ENCODE peak calls at places on chromosomes 1 and 21, in seven cellular contexts. One of them, this sample, is unnamed.

GRCh38 chr1:150072959-150073358 is 5.4 kb downstream of the VPS45 start:
- DNase-seq in fibroblast of mammary gland: peak; percentile 45
- DNase-seq in RWPE2: no peak
- DNase-seq in stomach: no peak
- DNase-seq in NB4: peak; percentile 37
- DNase-seq in left ventricle myocardium inferior: no peak
- DNase-seq in cardiac muscle cell: peak; percentile 53
- DNase-seq in this sample: no peak

GRCh38 chr1:156766288-156767100 is 841 bp upstream of the PRCC start:
- DNase-seq in fibroblast of mammary gland: no peak
- DNase-seq in RWPE2: no peak
- DNase-seq in stomach: no peak
- DNase-seq in NB4: no peak
- DNase-seq in left ventricle myocardium inferior: no peak
- DNase-seq in cardiac muscle cell: no peak
- DNase-seq in this sample: no peak

GRCh38 chr1:203628997-203629508 is 2.4 kb downstream of the ATP2B4 start:
- DNase-seq in fibroblast of mammary gland: no peak
- DNase-seq in RWPE2: no peak
- DNase-seq in stomach: no peak
- DNase-seq in NB4: peak; percentile 55
- DNase-seq in left ventricle myocardium inferior: no peak
- DNase-seq in cardiac muscle cell: no peak
- DNase-seq in this sample: no peak

GRCh38 chr1:43165765-43166164 is 6.3 kb downstream of the EBNA1BP2 start:
- DNase-seq in fibroblast of mammary gland: no peak
- DNase-seq in RWPE2: no peak
- DNase-seq in stomach: no peak
- DNase-seq in NB4: no peak
- DNase-seq in left ventricle myocardium inferior: no peak
- DNase-seq in cardiac muscle cell: no peak
- DNase-seq in this sample: no peak

GRCh38 chr1:200359610-200360163 is 50.1 kb downstream of the ZNF281 start:
- DNase-seq in fibroblast of mammary gland: peak; percentile 78
- DNase-seq in RWPE2: no peak
- DNase-seq in stomach: no peak
- DNase-seq in NB4: peak; percentile 35
- DNase-seq in left ventricle myocardium inferior: no peak
- DNase-seq in cardiac muscle cell: peak; percentile 46
- DNase-seq in this sample: no peak

GRCh38 chr1:229121845-229122436 is 149.0 kb upstream of the RAB4A start:
- DNase-seq in fibroblast of mammary gland: no peak
- DNase-seq in RWPE2: no peak
- DNase-seq in stomach: no peak
- DNase-seq in NB4: peak; percentile 79
- DNase-seq in left ventricle myocardium inferior: no peak
- DNase-seq in cardiac muscle cell: no peak
- DNase-seq in this sample: no peak

GRCh38 chr1:40652979-40653378 is 12.5 kb downstream of the RIMS3 start:
- DNase-seq in fibroblast of mammary gland: no peak
- DNase-seq in RWPE2: no peak
- DNase-seq in stomach: no peak
- DNase-seq in NB4: no peak
- DNase-seq in left ventricle myocardium inferior: no peak
- DNase-seq in cardiac muscle cell: no peak
- DNase-seq in this sample: no peak

GRCh38 chr1:9651565-9652378 is at the start of gene PIK3CD:
- DNase-seq in fibroblast of mammary gland: peak; percentile 22
- DNase-seq in RWPE2: no peak
- DNase-seq in stomach: no peak
- DNase-seq in NB4: peak; percentile 76
- DNase-seq in left ventricle myocardium inferior: peak; percentile 27
- DNase-seq in cardiac muscle cell: peak; percentile 63
- DNase-seq in this sample: no peak

GRCh38 chr1:245401881-245402598 is 247.3 kb downstream of the KIF26B start:
- DNase-seq in fibroblast of mammary gland: no peak
- DNase-seq in RWPE2: no peak
- DNase-seq in stomach: no peak
- DNase-seq in NB4: no peak
- DNase-seq in left ventricle myocardium inferior: no peak
- DNase-seq in cardiac muscle cell: no peak
- DNase-seq in this sample: no peak

GRCh38 chr21:43585924-43586411 is 73.3 kb downstream of the HSF2BP start:
- DNase-seq in fibroblast of mammary gland: peak; percentile 99
- DNase-seq in RWPE2: peak; percentile 84
- DNase-seq in stomach: peak; percentile 79
- DNase-seq in NB4: peak; percentile 48
- DNase-seq in left ventricle myocardium inferior: no peak
- DNase-seq in cardiac muscle cell: peak; percentile 100
- DNase-seq in this sample: peak; percentile 98

GRCh38 chr1:32007591-32007940 is 6.1 kb upstream of the KHDRBS1 start:
- DNase-seq in fibroblast of mammary gland: no peak
- DNase-seq in RWPE2: no peak
- DNase-seq in stomach: no peak
- DNase-seq in NB4: no peak
- DNase-seq in left ventricle myocardium inferior: no peak
- DNase-seq in cardiac muscle cell: no peak
- DNase-seq in this sample: no peak

GRCh38 chr1:177741476-177741875 is 228.4 kb downstream of the SEC16B start:
- DNase-seq in fibroblast of mammary gland: no peak
- DNase-seq in RWPE2: no peak
- DNase-seq in stomach: no peak
- DNase-seq in NB4: no peak
- DNase-seq in left ventricle myocardium inferior: no peak
- DNase-seq in cardiac muscle cell: peak; percentile 2
- DNase-seq in this sample: no peak

GRCh38 chr1:200794506-200795065 is 55.9 kb downstream of the CAMSAP2 start:
- DNase-seq in fibroblast of mammary gland: peak; percentile 46
- DNase-seq in RWPE2: no peak
- DNase-seq in stomach: no peak
- DNase-seq in NB4: no peak
- DNase-seq in left ventricle myocardium inferior: no peak
- DNase-seq in cardiac muscle cell: no peak
- DNase-seq in this sample: no peak

GRCh38 chr1:116764466-116764896 is 10.3 kb downstream of the CD2 start:
- DNase-seq in fibroblast of mammary gland: no peak
- DNase-seq in RWPE2: no peak
- DNase-seq in stomach: no peak
- DNase-seq in NB4: no peak
- DNase-seq in left ventricle myocardium inferior: no peak
- DNase-seq in cardiac muscle cell: no peak
- DNase-seq in this sample: no peak

GRCh38 chr1:168224991-168225390 is 813 bp upstream of the SFT2D2 start:
- DNase-seq in fibroblast of mammary gland: no peak
- DNase-seq in RWPE2: no peak
- DNase-seq in stomach: no peak
- DNase-seq in NB4: peak; percentile 20
- DNase-seq in left ventricle myocardium inferior: no peak
- DNase-seq in cardiac muscle cell: no peak
- DNase-seq in this sample: no peak

GRCh38 chr1:240691521-240692338 is 79.8 kb upstream of the GREM2 start:
- DNase-seq in fibroblast of mammary gland: peak; percentile 75
- DNase-seq in RWPE2: no peak
- DNase-seq in stomach: peak; percentile 36
- DNase-seq in NB4: peak; percentile 11
- DNase-seq in left ventricle myocardium inferior: no peak
- DNase-seq in cardiac muscle cell: peak; percentile 9
- DNase-seq in this sample: peak; percentile 48

GRCh38 chr1:30569384-30569783 is 154.0 kb downstream of the MATN1 start:
- DNase-seq in fibroblast of mammary gland: no peak
- DNase-seq in RWPE2: no peak
- DNase-seq in stomach: no peak
- DNase-seq in NB4: no peak
- DNase-seq in left ventricle myocardium inferior: no peak
- DNase-seq in cardiac muscle cell: no peak
- DNase-seq in this sample: no peak

GRCh38 chr1:165954940-165955339 is 127.5 kb downstream of the UCK2 start:
- DNase-seq in fibroblast of mammary gland: peak; percentile 81
- DNase-seq in RWPE2: no peak
- DNase-seq in stomach: no peak
- DNase-seq in NB4: no peak
- DNase-seq in left ventricle myocardium inferior: no peak
- DNase-seq in cardiac muscle cell: peak; percentile 87
- DNase-seq in this sample: peak; percentile 93

GRCh38 chr1:64967381-64967780 is 1.0 kb upstream of the JAK1 start:
- DNase-seq in fibroblast of mammary gland: no peak
- DNase-seq in RWPE2: no peak
- DNase-seq in stomach: no peak
- DNase-seq in NB4: no peak
- DNase-seq in left ventricle myocardium inferior: no peak
- DNase-seq in cardiac muscle cell: no peak
- DNase-seq in this sample: no peak

GRCh38 chr21:10430007-10430406 is 91.4 kb upstream of the TPTE start:
- DNase-seq in fibroblast of mammary gland: no peak
- DNase-seq in RWPE2: no peak
- DNase-seq in stomach: no peak
- DNase-seq in NB4: no peak
- DNase-seq in left ventricle myocardium inferior: no peak
- DNase-seq in cardiac muscle cell: no peak
- DNase-seq in this sample: no peak

GRCh38 chr1:7506677-7507619 is 264.1 kb upstream of the VAMP3 start:
- DNase-seq in fibroblast of mammary gland: no peak
- DNase-seq in RWPE2: no peak
- DNase-seq in stomach: no peak
- DNase-seq in NB4: no peak
- DNase-seq in left ventricle myocardium inferior: no peak
- DNase-seq in cardiac muscle cell: no peak
- DNase-seq in this sample: no peak

GRCh38 chr1:175771301-175771700 is 27.9 kb upstream of the TNR start:
- DNase-seq in fibroblast of mammary gland: no peak
- DNase-seq in RWPE2: no peak
- DNase-seq in stomach: no peak
- DNase-seq in NB4: no peak
- DNase-seq in left ventricle myocardium inferior: no peak
- DNase-seq in cardiac muscle cell: no peak
- DNase-seq in this sample: no peak

GRCh38 chr1:46510998-46511365 is 21.3 kb downstream of the DMBX1 start:
- DNase-seq in fibroblast of mammary gland: no peak
- DNase-seq in RWPE2: no peak
- DNase-seq in stomach: no peak
- DNase-seq in NB4: no peak
- DNase-seq in left ventricle myocardium inferior: no peak
- DNase-seq in cardiac muscle cell: no peak
- DNase-seq in this sample: no peak

GRCh38 chr1:168320805-168321577 is 40.3 kb downstream of the TBX19 start:
- DNase-seq in fibroblast of mammary gland: peak; percentile 94
- DNase-seq in RWPE2: peak; percentile 62
- DNase-seq in stomach: no peak
- DNase-seq in NB4: no peak
- DNase-seq in left ventricle myocardium inferior: no peak
- DNase-seq in cardiac muscle cell: peak; percentile 92
- DNase-seq in this sample: peak; percentile 60

GRCh38 chr1:68010094-68010493 is 40.3 kb downstream of the DIRAS3 start:
- DNase-seq in fibroblast of mammary gland: peak; percentile 67
- DNase-seq in RWPE2: no peak
- DNase-seq in stomach: no peak
- DNase-seq in NB4: no peak
- DNase-seq in left ventricle myocardium inferior: no peak
- DNase-seq in cardiac muscle cell: peak; percentile 60
- DNase-seq in this sample: no peak
- TF ChIP-seq CTCF in fibroblast of mammary gland: peak; percentile 61
- TF ChIP-seq CTCF in RWPE2: peak; percentile 67
- TF ChIP-seq CTCF in stomach: peak; percentile 4
- TF ChIP-seq CTCF in NB4: no peak
- TF ChIP-seq CTCF in left ventricle myocardium inferior: peak; percentile 60
- TF ChIP-seq CTCF in cardiac muscle cell: peak; percentile 59
- TF ChIP-seq CTCF in this sample: peak; percentile 25

DNA sequence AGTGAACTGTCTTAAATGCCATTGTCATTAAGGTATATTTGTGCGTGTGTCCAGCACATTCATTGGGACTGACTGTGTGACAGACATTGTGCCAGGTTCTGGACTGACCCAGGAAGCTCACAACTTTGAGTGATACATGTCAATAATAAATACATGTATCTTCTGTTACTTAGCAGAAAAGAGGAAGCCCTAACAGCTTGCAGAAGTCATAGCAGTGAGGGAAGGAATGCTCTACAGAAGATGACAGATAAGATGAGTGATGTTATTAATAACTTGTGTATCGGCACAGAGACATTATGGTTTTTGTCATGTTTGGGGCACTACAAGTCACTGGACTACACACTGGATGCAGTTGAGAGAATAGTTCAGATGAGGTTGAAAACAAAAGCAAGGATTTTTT is 1.2 kb upstream of the SRSF11 start:
- DNase-seq in fibroblast of mammary gland: no peak
- DNase-seq in RWPE2: no peak
- DNase-seq in stomach: no peak
- DNase-seq in NB4: peak; percentile 65
- DNase-seq in left ventricle myocardium inferior: no peak
- DNase-seq in cardiac muscle cell: no peak
- DNase-seq in this sample: no peak
- H3K4me3 ChIP-seq in fibroblast of mammary gland: no peak overlapping the region
- H3K4me3 ChIP-seq in RWPE2: no peak overlapping the region
- H3K4me3 ChIP-seq in stomach: no peak overlapping the region
- H3K4me3 ChIP-seq in NB4: no peak overlapping the region
- H3K4me3 ChIP-seq in left ventricle myocardium inferior: no peak overlapping the region
- H3K4me3 ChIP-seq in cardiac muscle cell: no peak overlapping the region
- H3K4me3 ChIP-seq in this sample: no peak overlapping the region

DNA sequence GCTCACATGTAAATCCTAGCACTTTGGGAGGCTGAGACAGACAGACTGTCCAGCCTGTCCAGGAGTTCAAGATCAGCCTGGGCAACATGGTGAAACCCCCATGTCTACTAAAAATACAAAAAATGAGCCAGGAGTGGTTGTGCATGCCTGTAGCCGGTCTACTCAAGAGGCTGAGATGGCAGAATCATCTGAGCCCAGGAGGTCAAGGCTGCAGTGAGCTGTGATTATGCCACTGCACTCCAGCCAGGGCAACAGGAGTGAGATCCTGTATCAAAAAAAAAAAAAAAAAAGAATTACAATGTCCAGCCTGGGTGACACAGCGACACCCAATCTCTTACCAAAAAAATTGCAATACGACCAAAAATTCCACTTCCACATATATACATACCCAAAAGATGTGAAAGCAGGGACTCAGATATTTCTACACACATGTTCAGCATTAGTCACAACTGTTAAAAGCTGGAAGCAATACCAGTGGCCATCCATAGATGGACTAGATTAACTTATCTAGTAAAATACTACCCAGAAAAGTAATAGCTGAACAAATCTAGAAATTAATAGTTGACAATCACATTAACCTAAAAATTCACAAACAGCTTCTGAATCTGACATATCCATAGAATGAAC is 49.2 kb downstream of the ASH1L start:
- DNase-seq in fibroblast of mammary gland: peak; percentile 77
- DNase-seq in RWPE2: no peak
- DNase-seq in stomach: no peak
- DNase-seq in NB4: peak; percentile 15
- DNase-seq in left ventricle myocardium inferior: no peak
- DNase-seq in cardiac muscle cell: peak; percentile 38
- DNase-seq in this sample: peak; percentile 42
- TF ChIP-seq CTCF in fibroblast of mammary gland: peak; percentile 33
- TF ChIP-seq CTCF in RWPE2: no peak
- TF ChIP-seq CTCF in stomach: no peak
- TF ChIP-seq CTCF in NB4: no peak
- TF ChIP-seq CTCF in left ventricle myocardium inferior: no peak
- TF ChIP-seq CTCF in cardiac muscle cell: peak; percentile 3
- TF ChIP-seq CTCF in this sample: no peak

DNA sequence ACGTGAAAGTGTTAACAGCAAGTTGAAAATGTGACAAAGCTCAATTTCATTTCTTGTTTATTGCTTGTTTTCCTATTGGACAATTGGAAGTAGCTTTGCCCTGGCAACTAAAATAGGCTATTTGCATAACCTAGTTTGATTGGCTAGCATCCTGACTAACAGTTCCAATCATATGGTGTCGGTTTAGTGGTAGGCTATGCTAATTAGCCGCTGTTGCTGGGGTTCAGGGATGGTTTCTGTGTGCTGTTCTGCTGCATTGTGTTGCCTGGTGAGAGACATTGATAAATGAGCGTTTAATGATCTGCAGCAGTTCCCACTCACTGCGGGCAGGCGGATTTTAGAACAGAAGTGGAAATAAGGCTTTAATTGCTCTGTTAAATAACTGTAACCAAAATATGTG is 68.5 kb downstream of the DYRK1A start:
- DNase-seq in fibroblast of mammary gland: peak; percentile 98
- DNase-seq in RWPE2: no peak
- DNase-seq in stomach: no peak
- DNase-seq in NB4: peak; percentile 73
- DNase-seq in left ventricle myocardium inferior: peak; percentile 35
- DNase-seq in cardiac muscle cell: peak; percentile 96
- DNase-seq in this sample: peak; percentile 93
- H3K4me3 ChIP-seq in fibroblast of mammary gland: no peak overlapping the region
- H3K4me3 ChIP-seq in RWPE2: no peak overlapping the region
- H3K4me3 ChIP-seq in stomach: no peak overlapping the region
- H3K4me3 ChIP-seq in NB4: no peak overlapping the region
- H3K4me3 ChIP-seq in left ventricle myocardium inferior: peak overlapping the region; percentile 20
- H3K4me3 ChIP-seq in cardiac muscle cell: peak overlapping the region; percentile 2
- H3K4me3 ChIP-seq in this sample: no peak overlapping the region